ENCODE peak calls at places on chromosomes 11 and 22, in seven cellular contexts. One of them, this sample, is unnamed.

GRCh38 chr11:34727228-34727737 is 106.4 kb downstream of the EHF start:
- DNase-seq in neural progenitor cell: no peak
- DNase-seq in PC-3: no peak
- DNase-seq in OCI-LY7: no peak
- DNase-seq in GM23338: no peak
- DNase-seq in GM23248: no peak
- DNase-seq in HCT116: no peak
- DNase-seq in this sample: no peak

GRCh38 chr11:78432058-78432515 is 14.5 kb upstream of the GAB2 start:
- DNase-seq in PC-3: peak
- DNase-seq in HCT116: no peak
- DNase-seq in neural progenitor cell: peak
- DNase-seq in GM23338: peak
- DNase-seq in OCI-LY7: no peak
- DNase-seq in GM23248: peak
- DNase-seq in this sample: no peak

GRCh38 chr11:15158351-15159015 is 43.8 kb downstream of the INSC start:
- DNase-seq in GM23338: no peak
- DNase-seq in PC-3: peak
- DNase-seq in GM23248: peak
- DNase-seq in HCT116: no peak
- DNase-seq in neural progenitor cell: no peak
- DNase-seq in OCI-LY7: no peak
- DNase-seq in this sample: peak

GRCh38 chr11:1826552-1827094 is 8.2 kb upstream of the SYT8 start:
- DNase-seq in neural progenitor cell: no peak
- DNase-seq in OCI-LY7: peak
- DNase-seq in GM23338: peak
- DNase-seq in GM23248: peak
- DNase-seq in PC-3: peak
- DNase-seq in HCT116: no peak
- DNase-seq in this sample: no peak

GRCh38 chr22:25137577-25138525 is 61.8 kb upstream of the CRYBB3 start:
- DNase-seq in HCT116: peak
- DNase-seq in GM23248: no peak
- DNase-seq in GM23338: no peak
- DNase-seq in neural progenitor cell: no peak
- DNase-seq in PC-3: peak
- DNase-seq in OCI-LY7: peak
- DNase-seq in this sample: no peak

GRCh38 chr11:28105869-28106268 is 2.1 kb downstream of the KIF18A start:
- DNase-seq in GM23338: no peak
- DNase-seq in PC-3: no peak
- DNase-seq in HCT116: no peak
- DNase-seq in OCI-LY7: peak
- DNase-seq in neural progenitor cell: no peak
- DNase-seq in GM23248: no peak
- DNase-seq in this sample: no peak

GRCh38 chr11:113951487-113951886 is 23.4 kb upstream of the HTR3A start:
- DNase-seq in GM23338: peak
- DNase-seq in HCT116: no peak
- DNase-seq in GM23248: no peak
- DNase-seq in OCI-LY7: no peak
- DNase-seq in neural progenitor cell: peak
- DNase-seq in PC-3: no peak
- DNase-seq in this sample: no peak

GRCh38 chr11:6637871-6638270 is 17.7 kb downstream of the DCHS1 start:
- DNase-seq in OCI-LY7: no peak
- DNase-seq in GM23338: no peak
- DNase-seq in neural progenitor cell: no peak
- DNase-seq in GM23248: peak
- DNase-seq in PC-3: no peak
- DNase-seq in HCT116: no peak
- DNase-seq in this sample: no peak

GRCh38 chr11:86222081-86222480 is 22.5 kb upstream of the EED start:
- DNase-seq in GM23248: no peak
- DNase-seq in HCT116: no peak
- DNase-seq in neural progenitor cell: no peak
- DNase-seq in OCI-LY7: no peak
- DNase-seq in PC-3: no peak
- DNase-seq in GM23338: no peak
- DNase-seq in this sample: no peak

GRCh38 chr11:132047167-132047566 is 676.8 kb downstream of the NTM start:
- DNase-seq in GM23338: no peak
- DNase-seq in GM23248: no peak
- DNase-seq in neural progenitor cell: no peak
- DNase-seq in HCT116: no peak
- DNase-seq in OCI-LY7: no peak
- DNase-seq in PC-3: no peak
- DNase-seq in this sample: no peak

GRCh38 chr11:58490827-58491226 is 17.1 kb downstream of the OR5B21 start:
- DNase-seq in neural progenitor cell: no peak
- DNase-seq in PC-3: no peak
- DNase-seq in OCI-LY7: no peak
- DNase-seq in GM23248: no peak
- DNase-seq in HCT116: no peak
- DNase-seq in GM23338: no peak
- DNase-seq in this sample: no peak

GRCh38 chr22:30541979-30542810 is 4.3 kb downstream of the SEC14L6 start:
- DNase-seq in GM23338: peak
- DNase-seq in HCT116: no peak
- DNase-seq in OCI-LY7: no peak
- DNase-seq in PC-3: no peak
- DNase-seq in neural progenitor cell: peak
- DNase-seq in GM23248: peak
- DNase-seq in this sample: peak

GRCh38 chr11:30992513-30992849 is 377.1 kb downstream of the DCDC1 start:
- DNase-seq in OCI-LY7: peak
- DNase-seq in HCT116: no peak
- DNase-seq in GM23338: peak
- DNase-seq in GM23248: no peak
- DNase-seq in PC-3: no peak
- DNase-seq in neural progenitor cell: no peak
- DNase-seq in this sample: peak

GRCh38 chr22:30327864-30328345 is 1.2 kb upstream of the TBC1D10A start:
- DNase-seq in OCI-LY7: peak
- DNase-seq in neural progenitor cell: peak
- DNase-seq in HCT116: peak
- DNase-seq in GM23338: peak
- DNase-seq in PC-3: peak
- DNase-seq in GM23248: peak
- DNase-seq in this sample: peak

GRCh38 chr22:50600541-50600940 is at the start of gene MAPK8IP2:
- DNase-seq in neural progenitor cell: peak
- DNase-seq in GM23248: no peak
- DNase-seq in PC-3: peak
- DNase-seq in OCI-LY7: no peak
- DNase-seq in GM23338: no peak
- DNase-seq in HCT116: no peak
- DNase-seq in this sample: peak

GRCh38 chr22:33869946-33870345 is 50.3 kb downstream of the LARGE1 start:
- DNase-seq in GM23248: peak
- DNase-seq in OCI-LY7: no peak
- DNase-seq in neural progenitor cell: no peak
- DNase-seq in PC-3: no peak
- DNase-seq in GM23338: no peak
- DNase-seq in HCT116: no peak
- DNase-seq in this sample: no peak

GRCh38 chr22:50308986-50309600 is 1.6 kb upstream of the PLXNB2 start:
- DNase-seq in PC-3: no peak
- DNase-seq in neural progenitor cell: no peak
- DNase-seq in OCI-LY7: no peak
- DNase-seq in GM23248: no peak
- DNase-seq in HCT116: no peak
- DNase-seq in GM23338: no peak
- DNase-seq in this sample: no peak

GRCh38 chr11:131328843-131329242 is 41.6 kb upstream of the NTM start:
- DNase-seq in GM23338: no peak
- DNase-seq in neural progenitor cell: no peak
- DNase-seq in HCT116: no peak
- DNase-seq in GM23248: no peak
- DNase-seq in OCI-LY7: no peak
- DNase-seq in PC-3: no peak
- DNase-seq in this sample: no peak

GRCh38 chr22:22902247-22902962 is 14.8 kb downstream of the IGLL5 start:
- DNase-seq in PC-3: no peak
- DNase-seq in HCT116: no peak
- DNase-seq in GM23338: no peak
- DNase-seq in OCI-LY7: no peak
- DNase-seq in neural progenitor cell: no peak
- DNase-seq in GM23248: no peak
- DNase-seq in this sample: no peak

DNA sequence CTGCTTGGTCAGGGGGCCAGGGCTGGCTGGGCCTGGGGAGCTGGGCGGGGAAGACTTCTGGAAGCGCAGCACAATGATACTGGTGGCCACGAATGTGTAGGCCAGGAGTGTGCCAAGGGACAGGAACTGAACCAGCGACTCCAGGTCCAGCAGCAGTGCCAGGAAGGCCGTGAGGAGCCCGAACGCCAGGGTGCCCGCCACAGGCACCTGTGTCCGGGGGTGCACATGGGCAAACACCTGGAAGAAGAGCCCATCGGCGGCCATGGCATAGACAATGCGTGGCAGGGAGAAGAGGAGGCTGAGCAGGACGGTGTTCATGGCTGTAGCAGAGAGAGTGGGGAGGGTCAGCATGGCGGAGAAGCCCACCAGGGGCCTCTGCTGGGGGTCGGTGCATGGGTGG is 2.3 kb downstream of the SLC7A4 start:
- DNase-seq in neural progenitor cell: no peak
- DNase-seq in HCT116: no peak
- DNase-seq in GM23338: no peak
- DNase-seq in GM23248: no peak
- DNase-seq in OCI-LY7: no peak
- DNase-seq in PC-3: no peak
- DNase-seq in this sample: no peak
- TF ChIP-seq EZH2phosphoT487 in neural progenitor cell: no peak
- TF ChIP-seq EZH2phosphoT487 in HCT116: no peak
- TF ChIP-seq EZH2phosphoT487 in GM23338: no peak
- TF ChIP-seq EZH2phosphoT487 in GM23248: no peak
- TF ChIP-seq EZH2phosphoT487 in OCI-LY7: no peak
- TF ChIP-seq EZH2phosphoT487 in PC-3: no peak
- TF ChIP-seq EZH2phosphoT487 in this sample: no peak

DNA sequence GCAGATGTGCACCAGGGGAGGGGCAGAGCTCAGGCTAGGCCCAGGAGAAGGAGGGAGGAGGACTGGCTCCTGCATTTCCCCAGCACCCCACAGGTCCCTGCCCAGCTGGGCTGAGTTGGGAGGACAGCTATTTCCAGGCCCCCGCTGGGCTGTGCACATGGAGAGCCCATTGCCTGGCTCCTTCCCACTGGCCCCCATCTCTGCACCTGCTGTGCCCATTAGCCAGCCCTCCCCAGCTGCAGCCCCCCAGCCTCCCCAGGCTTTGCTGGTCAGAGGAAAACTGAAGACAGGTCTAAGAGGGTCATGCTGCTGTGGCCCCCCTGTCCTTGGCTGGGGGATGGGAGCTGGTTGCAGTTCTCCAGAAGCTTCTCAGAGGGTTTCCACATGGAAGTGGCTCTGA is 81.8 kb upstream of the SHANK2 start:
- DNase-seq in HCT116: no peak
- DNase-seq in PC-3: no peak
- DNase-seq in GM23338: no peak
- DNase-seq in neural progenitor cell: no peak
- DNase-seq in GM23248: no peak
- DNase-seq in OCI-LY7: no peak
- DNase-seq in this sample: no peak
- TF ChIP-seq EZH2phosphoT487 in HCT116: no peak
- TF ChIP-seq EZH2phosphoT487 in PC-3: no peak
- TF ChIP-seq EZH2phosphoT487 in GM23338: no peak
- TF ChIP-seq EZH2phosphoT487 in neural progenitor cell: no peak
- TF ChIP-seq EZH2phosphoT487 in GM23248: no peak
- TF ChIP-seq EZH2phosphoT487 in OCI-LY7: no peak
- TF ChIP-seq EZH2phosphoT487 in this sample: no peak

DNA sequence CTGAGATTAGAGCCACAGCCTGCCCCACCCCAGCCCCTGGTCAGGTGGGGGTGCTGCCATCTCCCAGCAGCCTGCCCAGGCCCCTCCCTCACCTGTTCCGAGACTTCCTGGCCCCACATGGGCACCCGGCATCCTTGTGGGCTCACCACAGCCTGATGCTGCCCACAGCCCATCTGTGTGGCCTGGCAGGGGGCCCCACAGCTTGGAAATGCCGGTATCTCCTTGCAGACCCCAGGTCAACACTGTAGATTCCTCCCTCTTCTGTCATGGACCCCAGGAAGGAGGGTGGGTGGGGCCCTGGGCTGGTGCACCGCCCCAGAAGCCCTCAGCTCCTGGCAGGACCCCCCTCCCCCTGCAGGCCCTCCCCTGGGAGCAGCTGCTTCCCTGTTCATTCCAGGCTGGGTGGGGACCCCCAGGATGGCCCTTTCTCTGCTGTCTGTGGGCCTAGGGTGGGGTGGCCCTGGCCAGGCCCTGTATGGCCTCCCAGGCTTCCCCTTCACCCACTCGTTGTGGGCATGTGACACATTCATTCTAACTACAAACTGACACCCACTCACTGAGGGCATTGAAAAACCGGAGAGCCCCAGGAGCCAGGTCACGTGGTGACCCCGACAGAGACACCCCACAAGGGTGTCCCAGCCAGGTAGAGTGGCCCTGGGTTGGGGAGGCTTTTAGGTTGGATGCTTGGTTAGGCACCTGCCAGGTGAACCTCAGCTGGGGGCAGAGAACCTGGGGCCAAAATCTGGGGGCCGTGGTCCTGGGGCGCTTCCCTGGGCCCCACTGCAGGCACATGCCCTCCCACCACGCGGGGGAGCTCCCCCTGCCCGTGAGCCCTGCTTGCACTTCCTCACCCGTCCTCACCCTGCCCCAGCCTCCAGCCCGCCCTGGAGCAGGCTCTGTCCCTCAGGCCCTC is 44.1 kb upstream of the CCDC188 start:
- DNase-seq in PC-3: no peak
- DNase-seq in GM23338: no peak
- DNase-seq in OCI-LY7: peak
- DNase-seq in HCT116: no peak
- DNase-seq in GM23248: no peak
- DNase-seq in neural progenitor cell: no peak
- DNase-seq in this sample: no peak
- TF ChIP-seq EZH2phosphoT487 in PC-3: no peak
- TF ChIP-seq EZH2phosphoT487 in GM23338: no peak
- TF ChIP-seq EZH2phosphoT487 in OCI-LY7: no peak
- TF ChIP-seq EZH2phosphoT487 in HCT116: no peak
- TF ChIP-seq EZH2phosphoT487 in GM23248: no peak
- TF ChIP-seq EZH2phosphoT487 in neural progenitor cell: no peak
- TF ChIP-seq EZH2phosphoT487 in this sample: no peak

DNA sequence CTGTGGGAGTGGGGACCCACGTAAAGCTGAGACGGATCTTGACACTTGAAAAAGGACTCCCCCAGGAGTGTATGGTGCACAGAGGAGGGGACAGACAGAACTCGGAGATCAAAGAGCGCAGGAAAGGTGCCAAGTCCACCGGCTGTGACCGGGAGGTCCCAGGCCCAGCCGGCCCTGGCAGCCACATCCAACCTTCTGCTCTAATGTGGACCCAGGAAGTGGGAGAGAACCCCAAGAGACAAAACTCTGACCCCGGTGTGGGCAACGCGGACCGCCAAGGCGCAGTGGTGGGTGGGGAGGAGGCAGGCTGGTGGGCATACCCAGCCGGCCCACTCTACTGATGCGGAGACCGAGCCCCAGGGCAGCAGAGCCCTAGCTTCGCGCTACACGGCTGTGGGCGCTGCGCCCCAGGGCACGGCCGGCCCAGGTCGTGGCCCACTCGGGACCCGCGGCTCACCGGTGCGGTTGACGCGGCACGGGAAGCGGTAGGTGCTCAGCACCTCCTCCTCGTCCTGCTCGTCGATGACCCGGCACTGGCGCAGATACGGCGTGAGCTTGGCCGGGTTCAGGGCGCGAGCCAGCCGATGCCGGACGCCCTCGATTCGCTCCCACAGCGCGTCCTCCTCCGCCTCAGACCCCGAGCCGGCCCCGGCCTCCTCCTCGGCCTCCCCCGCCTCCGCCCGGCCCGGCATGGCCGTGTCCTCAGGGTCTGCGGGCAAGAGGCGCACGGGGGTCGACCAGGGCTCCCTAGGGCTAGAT is 527 bp downstream of the CARD10 start:
- DNase-seq in GM23338: peak
- DNase-seq in neural progenitor cell: peak
- DNase-seq in HCT116: no peak
- DNase-seq in GM23248: peak
- DNase-seq in OCI-LY7: no peak
- DNase-seq in PC-3: no peak
- DNase-seq in this sample: no peak
- TF ChIP-seq EZH2phosphoT487 in GM23338: no peak
- TF ChIP-seq EZH2phosphoT487 in neural progenitor cell: peak
- TF ChIP-seq EZH2phosphoT487 in HCT116: no peak
- TF ChIP-seq EZH2phosphoT487 in GM23248: no peak
- TF ChIP-seq EZH2phosphoT487 in OCI-LY7: no peak
- TF ChIP-seq EZH2phosphoT487 in PC-3: no peak
- TF ChIP-seq EZH2phosphoT487 in this sample: no peak